ENCODE peak calls at places on chromosomes 12 and 14, in eight cellular contexts. V is memory B cell; N is RCC 7860; P is mammary epithelial cell; Y is Caki2; M is fibroblast of the aortic adventitia; D is GM04503; G is Jurkat, Clone E6-1. A is an unnamed sample.

GRCh38 chr12:116710367-116710766 is 27.5 kb downstream of the SPRING1 start:
- DNase-seq in V (no peak), N (no peak), P (no peak), Y (no peak), M (no peak), D (no peak), G (no peak), A (no peak)

GRCh38 chr12:66688836-66689439 is 10.1 kb upstream of the GRIP1 start:
- DNase-seq in V (no peak), N (peak), P (peak), Y (peak), M (peak), D (no peak), G (no peak), A (peak)

GRCh38 chr12:118850244-118850825 is 131.0 kb upstream of the SRRM4 start:
- DNase-seq in V (no peak), N (peak), P (no peak), Y (no peak), M (no peak), D (no peak), G (peak), A (no peak)

GRCh38 chr12:126588586-126589249 is 1523.5 kb downstream of the AACS start:
- DNase-seq in V (no peak), N (no peak), P (no peak), Y (no peak), M (peak), D (no peak), G (peak), A (no peak)

GRCh38 chr14:64465208-64465821 is at the start of gene AKAP5:
- DNase-seq in V (peak), N (no peak), P (no peak), Y (peak), M (no peak), D (no peak), G (peak), A (peak)

GRCh38 chr14:81716953-81717352 is 183.3 kb upstream of the SEL1L start:
- DNase-seq in V (no peak), N (no peak), P (no peak), Y (no peak), M (no peak), D (no peak), G (no peak), A (no peak)

GRCh38 chr12:125239563-125239962 is 174.3 kb downstream of the AACS start:
- DNase-seq in V (no peak), N (no peak), P (no peak), Y (no peak), M (no peak), D (no peak), G (no peak), A (no peak)

GRCh38 chr14:103808403-103809001 is 38.9 kb downstream of the PPP1R13B start:
- DNase-seq in V (peak), N (peak), P (peak), Y (peak), M (peak), D (no peak), G (peak), A (peak)

GRCh38 chr12:27711312-27711682 is 665 bp downstream of the MRPS35 start:
- DNase-seq in V (no peak), N (no peak), P (peak), Y (no peak), M (no peak), D (peak), G (peak), A (no peak)

GRCh38 chr14:93086441-93087055 is 29.2 kb downstream of the ITPK1 start:
- DNase-seq in V (no peak), N (no peak), P (no peak), Y (no peak), M (no peak), D (no peak), G (no peak), A (no peak)

GRCh38 chr14:57297852-57298251 is 29.1 kb downstream of the AP5M1 start:
- DNase-seq in V (no peak), N (no peak), P (no peak), Y (no peak), M (no peak), D (no peak), G (no peak), A (no peak)

GRCh38 chr14:99252443-99252939 is 19.5 kb downstream of the BCL11B start:
- DNase-seq in V (no peak), N (no peak), P (no peak), Y (no peak), M (no peak), D (no peak), G (no peak), A (no peak)

GRCh38 chr12:87728936-87729593 is 300.1 kb downstream of the C12orf50 start:
- DNase-seq in V (no peak), N (no peak), P (no peak), Y (no peak), M (no peak), D (no peak), G (no peak), A (no peak)

GRCh38 chr12:52579468-52580450 is 6.1 kb upstream of the KRT74 start:
- DNase-seq in V (no peak), N (no peak), P (peak), Y (peak), M (no peak), D (no peak), G (no peak), A (no peak)

GRCh38 chr14:104086210-104086660 is 735 bp downstream of the ASPG start:
- DNase-seq in V (no peak), N (no peak), P (no peak), Y (no peak), M (no peak), D (no peak), G (no peak), A (no peak)

GRCh38 chr14:70905316-70905715 is 1.9 kb upstream of the PCNX1 start:
- DNase-seq in V (no peak), N (no peak), P (no peak), Y (no peak), M (peak), D (peak), G (no peak), A (no peak)

GRCh38 chr12:69475237-69475984 is 5.2 kb downstream of the FRS2 start:
- DNase-seq in V (no peak), N (no peak), P (no peak), Y (peak), M (peak), D (peak), G (no peak), A (no peak)

GRCh38 chr14:30651934-30652333 is 29.8 kb downstream of the SCFD1 start:
- DNase-seq in V (no peak), N (no peak), P (no peak), Y (no peak), M (no peak), D (no peak), G (no peak), A (no peak)

GRCh38 chr12:61397668-61398067 is 862.5 kb upstream of the USP15 start:
- DNase-seq in V (no peak), N (no peak), P (peak), Y (no peak), M (no peak), D (no peak), G (no peak), A (no peak)

GRCh38 chr12:111761099-111761498 is 5.6 kb upstream of the ALDH2 start:
- DNase-seq in V (no peak), N (no peak), P (no peak), Y (no peak), M (no peak), D (no peak), G (no peak), A (no peak)

GRCh38 chr12:14057895-14058294 is 76.5 kb upstream of the GRIN2B start:
- DNase-seq in V (no peak), N (no peak), P (no peak), Y (no peak), M (no peak), D (no peak), G (no peak), A (no peak)

GRCh38 chr14:50093496-50093895 is 22.9 kb downstream of the VCPKMT start:
- DNase-seq in V (no peak), N (no peak), P (no peak), Y (peak), M (no peak), D (no peak), G (no peak), A (no peak)

GRCh38 chr14:79585845-79586244 is 625.5 kb downstream of the DIO2 start:
- DNase-seq in V (no peak), N (peak), P (no peak), Y (no peak), M (peak), D (no peak), G (no peak), A (no peak)

GRCh38 chr14:23154876-23155587 is 28.4 kb downstream of the SLC7A8 start:
- DNase-seq in V (no peak), N (peak), P (peak), Y (peak), M (peak), D (peak), G (peak), A (no peak)

GRCh38 chr12:129351481-129351880 is 498.2 kb downstream of the GLT1D1 start:
- DNase-seq in V (no peak), N (no peak), P (no peak), Y (no peak), M (no peak), D (no peak), G (no peak), A (no peak)